ENCODE peak calls at places on chromosomes 3 and 15, in nine cellular contexts. One of them, this sample, is unnamed. For H3K27me3, the result is how much of the 10 kb centered on the place peaks cover.

GRCh38 chr3:16199769-16200168 is 25.3 kb downstream of the GALNT15 start:
- DNase-seq in thoracic aorta: no peak
- DNase-seq in cardiac muscle cell: no peak
- DNase-seq in psoas muscle: no peak
- DNase-seq in IMR-90: no peak
- DNase-seq in kidney epithelial cell: no peak
- DNase-seq in neuronal stem cell: no peak
- DNase-seq in GM23338: no peak
- DNase-seq in SJSA1: no peak
- DNase-seq in this sample: no peak

GRCh38 chr3:64163755-64164148 is 61.5 kb downstream of the PRICKLE2 start:
- DNase-seq in thoracic aorta: no peak
- DNase-seq in cardiac muscle cell: no peak
- DNase-seq in psoas muscle: no peak
- DNase-seq in IMR-90: peak
- DNase-seq in kidney epithelial cell: peak
- DNase-seq in neuronal stem cell: no peak
- DNase-seq in GM23338: peak
- DNase-seq in SJSA1: peak
- DNase-seq in this sample: no peak

GRCh38 chr3:157201648-157202278 is 41.8 kb upstream of the CCNL1 start:
- DNase-seq in thoracic aorta: no peak
- DNase-seq in cardiac muscle cell: peak
- DNase-seq in psoas muscle: no peak
- DNase-seq in IMR-90: peak
- DNase-seq in kidney epithelial cell: peak
- DNase-seq in neuronal stem cell: no peak
- DNase-seq in GM23338: peak
- DNase-seq in SJSA1: peak
- DNase-seq in this sample: no peak

GRCh38 chr3:13601692-13602080 is 52.8 kb downstream of the FBLN2 start:
- DNase-seq in thoracic aorta: no peak
- DNase-seq in cardiac muscle cell: no peak
- DNase-seq in psoas muscle: no peak
- DNase-seq in IMR-90: no peak
- DNase-seq in kidney epithelial cell: no peak
- DNase-seq in neuronal stem cell: no peak
- DNase-seq in GM23338: no peak
- DNase-seq in SJSA1: no peak
- DNase-seq in this sample: no peak

GRCh38 chr3:142586803-142587406 is 8.4 kb upstream of the ATR start:
- DNase-seq in thoracic aorta: no peak
- DNase-seq in cardiac muscle cell: peak
- DNase-seq in psoas muscle: no peak
- DNase-seq in IMR-90: peak
- DNase-seq in kidney epithelial cell: no peak
- DNase-seq in neuronal stem cell: peak
- DNase-seq in GM23338: peak
- DNase-seq in SJSA1: peak
- DNase-seq in this sample: peak

GRCh38 chr15:48856947-48857346 is 21.0 kb upstream of the EID1 start:
- DNase-seq in thoracic aorta: no peak
- DNase-seq in cardiac muscle cell: peak
- DNase-seq in psoas muscle: no peak
- DNase-seq in IMR-90: peak
- DNase-seq in kidney epithelial cell: no peak
- DNase-seq in neuronal stem cell: no peak
- DNase-seq in GM23338: peak
- DNase-seq in SJSA1: peak
- DNase-seq in this sample: no peak

GRCh38 chr3:71469131-71469430 is 114.4 kb downstream of the FOXP1 start:
- DNase-seq in thoracic aorta: no peak
- DNase-seq in cardiac muscle cell: no peak
- DNase-seq in psoas muscle: no peak
- DNase-seq in IMR-90: no peak
- DNase-seq in kidney epithelial cell: no peak
- DNase-seq in neuronal stem cell: no peak
- DNase-seq in GM23338: peak
- DNase-seq in SJSA1: no peak
- DNase-seq in this sample: no peak

GRCh38 chr3:129897026-129897425 is 3.5 kb upstream of the TMCC1 start:
- DNase-seq in thoracic aorta: no peak
- DNase-seq in cardiac muscle cell: no peak
- DNase-seq in psoas muscle: no peak
- DNase-seq in IMR-90: no peak
- DNase-seq in kidney epithelial cell: no peak
- DNase-seq in neuronal stem cell: no peak
- DNase-seq in GM23338: no peak
- DNase-seq in SJSA1: no peak
- DNase-seq in this sample: no peak

GRCh38 chr3:72855001-72855400 is 6.8 kb upstream of the SHQ1 start:
- DNase-seq in thoracic aorta: no peak
- DNase-seq in cardiac muscle cell: no peak
- DNase-seq in psoas muscle: no peak
- DNase-seq in IMR-90: no peak
- DNase-seq in kidney epithelial cell: no peak
- DNase-seq in neuronal stem cell: no peak
- DNase-seq in GM23338: no peak
- DNase-seq in SJSA1: no peak
- DNase-seq in this sample: no peak

GRCh38 chr3:195900426-195901355 is 7.7 kb downstream of the TNK2 start:
- DNase-seq in thoracic aorta: no peak
- DNase-seq in cardiac muscle cell: no peak
- DNase-seq in psoas muscle: peak
- DNase-seq in IMR-90: peak
- DNase-seq in kidney epithelial cell: no peak
- DNase-seq in neuronal stem cell: no peak
- DNase-seq in GM23338: no peak
- DNase-seq in SJSA1: no peak
- DNase-seq in this sample: peak

GRCh38 chr3:121992601-121993560 is 29.2 kb downstream of the ILDR1 start:
- DNase-seq in thoracic aorta: no peak
- DNase-seq in cardiac muscle cell: no peak
- DNase-seq in psoas muscle: no peak
- DNase-seq in IMR-90: no peak
- DNase-seq in kidney epithelial cell: no peak
- DNase-seq in neuronal stem cell: no peak
- DNase-seq in GM23338: no peak
- DNase-seq in SJSA1: no peak
- DNase-seq in this sample: no peak

GRCh38 chr15:63176302-63176701 is 13.1 kb upstream of the RAB8B start:
- DNase-seq in thoracic aorta: no peak
- DNase-seq in cardiac muscle cell: no peak
- DNase-seq in psoas muscle: no peak
- DNase-seq in IMR-90: peak
- DNase-seq in kidney epithelial cell: no peak
- DNase-seq in neuronal stem cell: no peak
- DNase-seq in GM23338: no peak
- DNase-seq in SJSA1: no peak
- DNase-seq in this sample: no peak

GRCh38 chr3:135008326-135008725 is 213.3 kb downstream of the EPHB1 start:
- DNase-seq in thoracic aorta: no peak
- DNase-seq in cardiac muscle cell: no peak
- DNase-seq in psoas muscle: no peak
- DNase-seq in IMR-90: no peak
- DNase-seq in kidney epithelial cell: no peak
- DNase-seq in neuronal stem cell: no peak
- DNase-seq in GM23338: no peak
- DNase-seq in SJSA1: no peak
- DNase-seq in this sample: no peak

GRCh38 chr3:132283440-132283839 is 33.8 kb upstream of the ACP3 start:
- DNase-seq in thoracic aorta: no peak
- DNase-seq in cardiac muscle cell: peak
- DNase-seq in psoas muscle: no peak
- DNase-seq in IMR-90: no peak
- DNase-seq in kidney epithelial cell: no peak
- DNase-seq in neuronal stem cell: no peak
- DNase-seq in GM23338: peak
- DNase-seq in SJSA1: no peak
- DNase-seq in this sample: no peak

GRCh38 chr3:27657404-27657803 is 64.7 kb downstream of the EOMES start:
- DNase-seq in thoracic aorta: no peak
- DNase-seq in cardiac muscle cell: no peak
- DNase-seq in psoas muscle: no peak
- DNase-seq in IMR-90: no peak
- DNase-seq in kidney epithelial cell: no peak
- DNase-seq in neuronal stem cell: no peak
- DNase-seq in GM23338: no peak
- DNase-seq in SJSA1: no peak
- DNase-seq in this sample: no peak

GRCh38 chr3:197749315-197749600 is 425 bp upstream of the FYTTD1 start:
- DNase-seq in thoracic aorta: peak
- DNase-seq in cardiac muscle cell: peak
- DNase-seq in psoas muscle: no peak
- DNase-seq in IMR-90: peak
- DNase-seq in kidney epithelial cell: no peak
- DNase-seq in neuronal stem cell: no peak
- DNase-seq in GM23338: peak
- DNase-seq in SJSA1: no peak
- DNase-seq in this sample: no peak

GRCh38 chr3:29170894-29171582 is 109.8 kb upstream of the RBMS3 start:
- DNase-seq in thoracic aorta: no peak
- DNase-seq in cardiac muscle cell: no peak
- DNase-seq in psoas muscle: no peak
- DNase-seq in IMR-90: peak
- DNase-seq in kidney epithelial cell: no peak
- DNase-seq in neuronal stem cell: no peak
- DNase-seq in GM23338: no peak
- DNase-seq in SJSA1: no peak
- DNase-seq in this sample: no peak

GRCh38 chr15:38683382-38684242 is 119.0 kb upstream of the RASGRP1 start:
- DNase-seq in thoracic aorta: no peak
- DNase-seq in cardiac muscle cell: peak
- DNase-seq in psoas muscle: no peak
- DNase-seq in IMR-90: peak
- DNase-seq in kidney epithelial cell: no peak
- DNase-seq in neuronal stem cell: peak
- DNase-seq in GM23338: peak
- DNase-seq in SJSA1: peak
- DNase-seq in this sample: peak

GRCh38 chr15:57635300-57635944 is 43.7 kb downstream of the MYZAP start:
- DNase-seq in thoracic aorta: peak
- DNase-seq in cardiac muscle cell: no peak
- DNase-seq in psoas muscle: peak
- DNase-seq in IMR-90: no peak
- DNase-seq in kidney epithelial cell: no peak
- DNase-seq in neuronal stem cell: no peak
- DNase-seq in GM23338: peak
- DNase-seq in SJSA1: no peak
- DNase-seq in this sample: no peak
- H3K27me3 ChIP-seq in thoracic aorta: under half
- H3K27me3 ChIP-seq in cardiac muscle cell: under half
- H3K27me3 ChIP-seq in psoas muscle: under half
- H3K27me3 ChIP-seq in IMR-90: under half
- H3K27me3 ChIP-seq in kidney epithelial cell: under half
- H3K27me3 ChIP-seq in neuronal stem cell: under half
- H3K27me3 ChIP-seq in GM23338: under half
- H3K27me3 ChIP-seq in SJSA1: under half
- H3K27me3 ChIP-seq in this sample: under half

GRCh38 chr15:61003683-61004299 is 225.3 kb downstream of the RORA start:
- DNase-seq in thoracic aorta: no peak
- DNase-seq in cardiac muscle cell: no peak
- DNase-seq in psoas muscle: no peak
- DNase-seq in IMR-90: no peak
- DNase-seq in kidney epithelial cell: no peak
- DNase-seq in neuronal stem cell: peak
- DNase-seq in GM23338: peak
- DNase-seq in SJSA1: no peak
- DNase-seq in this sample: no peak
- H3K27me3 ChIP-seq in thoracic aorta: under half
- H3K27me3 ChIP-seq in cardiac muscle cell: under half
- H3K27me3 ChIP-seq in psoas muscle: under half
- H3K27me3 ChIP-seq in IMR-90: under half
- H3K27me3 ChIP-seq in kidney epithelial cell: under half
- H3K27me3 ChIP-seq in neuronal stem cell: under half
- H3K27me3 ChIP-seq in GM23338: under half
- H3K27me3 ChIP-seq in SJSA1: under half
- H3K27me3 ChIP-seq in this sample: under half

GRCh38 chr15:84979651-84980050 is 2.0 kb upstream of the PDE8A start:
- DNase-seq in thoracic aorta: no peak
- DNase-seq in cardiac muscle cell: peak
- DNase-seq in psoas muscle: peak
- DNase-seq in IMR-90: no peak
- DNase-seq in kidney epithelial cell: no peak
- DNase-seq in neuronal stem cell: no peak
- DNase-seq in GM23338: peak
- DNase-seq in SJSA1: no peak
- DNase-seq in this sample: peak

GRCh38 chr15:84981054-84981710 is 474 bp upstream of the PDE8A start:
- DNase-seq in thoracic aorta: peak
- DNase-seq in cardiac muscle cell: peak
- DNase-seq in psoas muscle: peak
- DNase-seq in IMR-90: peak
- DNase-seq in kidney epithelial cell: peak
- DNase-seq in neuronal stem cell: peak
- DNase-seq in GM23338: peak
- DNase-seq in SJSA1: peak
- DNase-seq in this sample: peak

GRCh38 chr15:84982301-84982920 is 755 bp downstream of the PDE8A start:
- DNase-seq in thoracic aorta: no peak
- DNase-seq in cardiac muscle cell: peak
- DNase-seq in psoas muscle: peak
- DNase-seq in IMR-90: peak
- DNase-seq in kidney epithelial cell: no peak
- DNase-seq in neuronal stem cell: no peak
- DNase-seq in GM23338: peak
- DNase-seq in SJSA1: peak
- DNase-seq in this sample: peak

GRCh38 chr15:84981711-84982300 is at the start of gene PDE8A:
- DNase-seq in thoracic aorta: no peak
- DNase-seq in cardiac muscle cell: peak
- DNase-seq in psoas muscle: peak
- DNase-seq in IMR-90: peak
- DNase-seq in kidney epithelial cell: no peak
- DNase-seq in neuronal stem cell: peak
- DNase-seq in GM23338: peak
- DNase-seq in SJSA1: peak
- DNase-seq in this sample: peak

GRCh38 chr15:84980196-84981053 is 1.2 kb upstream of the PDE8A start:
- DNase-seq in thoracic aorta: peak
- DNase-seq in cardiac muscle cell: peak
- DNase-seq in psoas muscle: peak
- DNase-seq in IMR-90: peak
- DNase-seq in kidney epithelial cell: no peak
- DNase-seq in neuronal stem cell: peak
- DNase-seq in GM23338: peak
- DNase-seq in SJSA1: peak
- DNase-seq in this sample: peak
- H3K27me3 ChIP-seq in thoracic aorta: under half
- H3K27me3 ChIP-seq in cardiac muscle cell: under half
- H3K27me3 ChIP-seq in psoas muscle: under half
- H3K27me3 ChIP-seq in IMR-90: under half
- H3K27me3 ChIP-seq in kidney epithelial cell: under half
- H3K27me3 ChIP-seq in neuronal stem cell: under half
- H3K27me3 ChIP-seq in GM23338: half or more
- H3K27me3 ChIP-seq in SJSA1: under half
- H3K27me3 ChIP-seq in this sample: under half

DNA sequence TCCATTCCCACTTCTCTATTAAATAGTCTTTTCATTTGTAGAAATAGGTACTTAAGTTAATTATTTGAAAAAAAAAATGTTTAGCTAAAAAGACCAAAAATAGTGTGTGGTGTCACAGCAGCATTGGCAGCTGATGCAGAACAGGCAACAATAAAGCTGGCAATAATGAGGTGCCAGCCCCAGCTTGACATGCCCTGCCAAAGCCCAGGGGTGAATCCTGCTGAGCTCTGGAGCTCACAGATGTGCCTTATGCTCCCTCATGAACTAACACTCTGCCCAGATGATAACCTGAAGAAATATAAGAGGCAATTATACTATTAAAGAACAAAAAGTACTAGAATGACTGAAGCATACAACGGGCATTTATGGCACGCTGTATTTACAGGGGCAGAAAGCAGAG is 63.8 kb downstream of the IGSF11 start:
- DNase-seq in thoracic aorta: no peak
- DNase-seq in cardiac muscle cell: no peak
- DNase-seq in psoas muscle: no peak
- DNase-seq in IMR-90: no peak
- DNase-seq in kidney epithelial cell: no peak
- DNase-seq in neuronal stem cell: no peak
- DNase-seq in GM23338: no peak
- DNase-seq in SJSA1: no peak
- DNase-seq in this sample: no peak
- H3K27me3 ChIP-seq in thoracic aorta: under half
- H3K27me3 ChIP-seq in cardiac muscle cell: under half
- H3K27me3 ChIP-seq in psoas muscle: under half
- H3K27me3 ChIP-seq in IMR-90: under half
- H3K27me3 ChIP-seq in kidney epithelial cell: under half
- H3K27me3 ChIP-seq in neuronal stem cell: under half
- H3K27me3 ChIP-seq in GM23338: under half
- H3K27me3 ChIP-seq in SJSA1: under half
- H3K27me3 ChIP-seq in this sample: under half